ENCODE peak calls at places on chromosomes 12 and 14, in nine cellular contexts. T is germinal center; W is activated naive CD8-positive, alpha-beta T cell treated with anti-CD3 and anti-CD28 coated beads, Interleukin-2, amount 50 U/mL, for 24 hours; L is body of pancreas; N is GM06990; S is SW480; A is stimulated activated CD4-positive, alpha-beta T cell treated with anti-CD3 and anti-CD28 coated beads, TNF-alpha, amount 100 ng/mL, for 4 hours; B is H54; F is CD8-positive, alpha-beta memory T cell. I is an unnamed sample.

GRCh38 chr12:119354187-119354586 is 19.7 kb downstream of the CCDC60 start:
- DNase-seq in A (no peak), T (no peak), W (no peak), N (no peak), F (no peak), L (no peak), S (no peak), B (no peak), I (no peak)

GRCh38 chr14:30988509-30988908 is 36.9 kb upstream of the AP4S1 start:
- DNase-seq in L (no peak), F (no peak), B (no peak), S (no peak), W (no peak), T (no peak), N (no peak), A (no peak), I (no peak)

GRCh38 chr14:23578560-23579310 is at the start of gene JPH4:
- DNase-seq in A (no peak), T (no peak), L (no peak), N (no peak), W (no peak), F (no peak), S (no peak), B (peak; percentile 42), I (no peak)

GRCh38 chr12:47954467-47955045 is 8.8 kb upstream of the TMEM106C start:
- DNase-seq in S (no peak), F (no peak), T (no peak), W (no peak), N (no peak), L (no peak), A (no peak), B (no peak), I (no peak)

GRCh38 chr12:117188961-117189724 is 1.1 kb downstream of the FBXO21 start:
- DNase-seq in L (no peak), W (no peak), A (no peak), F (no peak), B (no peak), S (no peak), N (no peak), T (no peak), I (no peak)

GRCh38 chr14:62428429-62429203 is 616.6 kb downstream of the KCNH5 start:
- DNase-seq in B (no peak), W (no peak), A (no peak), L (no peak), S (no peak), N (no peak), F (no peak), T (no peak), I (no peak)

GRCh38 chr12:123546281-123546680 is 12.8 kb upstream of the RILPL1 start:
- DNase-seq in W (no peak), A (no peak), T (no peak), B (peak; percentile 63), F (no peak), N (no peak), L (no peak), S (no peak), I (no peak)

GRCh38 chr14:100027771-100028490 is 37.3 kb upstream of the EVL start:
- DNase-seq in L (no peak), N (no peak), F (no peak), B (no peak), S (no peak), W (no peak), T (no peak), A (no peak), I (no peak)

GRCh38 chr12:50806176-50806575 is 36.5 kb upstream of the TMPRSS12 start:
- DNase-seq in L (no peak), W (no peak), T (no peak), S (no peak), F (no peak), N (no peak), A (no peak), B (no peak), I (no peak)

GRCh38 chr12:27733052-27733656 is 22.5 kb downstream of the MRPS35 start:
- DNase-seq in L (peak; percentile 45), W (peak; percentile 22), F (peak; percentile 19), B (no peak), T (peak; percentile 56), A (peak; percentile 23), N (no peak), S (peak; percentile 59), I (no peak)

GRCh38 chr12:90854136-90854689 is 100.8 kb downstream of the CCER1 start:
- DNase-seq in B (peak; percentile 4), F (no peak), S (peak; percentile 52), W (no peak), L (no peak), T (no peak), N (no peak), A (no peak), I (no peak)

GRCh38 chr14:72599579-72600470 is 294.1 kb downstream of the DPF3 start:
- DNase-seq in S (no peak), L (no peak), T (no peak), W (no peak), N (no peak), B (no peak), A (no peak), F (no peak), I (no peak)

GRCh38 chr12:119786539-119786938 is 90.6 kb downstream of the CIT start:
- DNase-seq in L (no peak), B (no peak), F (no peak), S (no peak), N (no peak), W (no peak), A (no peak), T (no peak), I (no peak)

GRCh38 chr12:51920046-51920445 is 12.7 kb downstream of the ACVRL1 start:
- DNase-seq in T (no peak), S (no peak), W (no peak), B (no peak), F (no peak), L (no peak), N (no peak), A (no peak), I (no peak)

GRCh38 chr12:120849765-120850164 is 54.4 kb downstream of the SPPL3 start:
- DNase-seq in W (no peak), A (no peak), S (no peak), L (no peak), B (peak; percentile 25), N (no peak), T (no peak), F (no peak), I (no peak)

GRCh38 chr12:1573960-1574862 is 20.2 kb downstream of the FBXL14 start:
- DNase-seq in W (no peak), T (no peak), S (no peak), N (no peak), L (no peak), F (no peak), B (no peak), A (no peak), I (no peak)

GRCh38 chr14:59150990-59151389 is 37.5 kb upstream of the DAAM1 start:
- DNase-seq in N (peak; percentile 18), L (no peak), T (peak; percentile 33), F (no peak), B (no peak), W (no peak), A (no peak), S (no peak), I (no peak)

GRCh38 chr12:50927766-50928224 is 24.5 kb upstream of the HIGD1C start:
- DNase-seq in L (no peak), S (no peak), W (no peak), A (no peak), B (no peak), N (no peak), F (no peak), T (no peak), I (no peak)

GRCh38 chr14:76772300-76773187 is 11.3 kb downstream of the VASH1 start:
- DNase-seq in A (no peak), S (no peak), F (no peak), B (no peak), L (no peak), T (no peak), W (no peak), N (no peak), I (peak; percentile 60)

GRCh38 chr14:52241102-52241793 is 26.2 kb upstream of the PTGDR start:
- DNase-seq in B (no peak), A (no peak), W (no peak), T (no peak), N (no peak), S (no peak), L (no peak), F (no peak), I (no peak)

GRCh38 chr12:52650520-52651081 is 1.4 kb downstream of the KRT2 start:
- DNase-seq in N (no peak), S (no peak), B (no peak), L (no peak), A (no peak), T (no peak), F (no peak), W (no peak), I (no peak)

GRCh38 chr12:2586159-2587035 is 208.4 kb upstream of the FKBP4 start:
- DNase-seq in L (no peak), W (no peak), T (no peak), A (no peak), S (peak; percentile 95), B (peak; percentile 19), N (no peak), F (no peak), I (peak; percentile 2)

GRCh38 chr12:27272375-27273028 is 28.4 kb downstream of the STK38L start:
- DNase-seq in W (no peak), F (no peak), B (no peak), N (no peak), T (no peak), A (no peak), S (peak; percentile 64), L (peak; percentile 30), I (no peak)

GRCh38 chr12:115988629-115989563 is 288.6 kb downstream of the MED13L start:
- DNase-seq in N (no peak), L (no peak), T (no peak), F (no peak), A (no peak), W (no peak), B (no peak), S (no peak), I (no peak)

GRCh38 chr14:87522575-87522974 is 470.4 kb downstream of the GALC start:
- DNase-seq in L (peak; percentile 29), W (no peak), T (no peak), B (no peak), S (peak; percentile 21), A (no peak), F (no peak), N (no peak), I (no peak)

GRCh38 chr12:43148711-43149110 is 403.3 kb downstream of the ADAMTS20 start:
- DNase-seq in N (no peak), S (no peak), L (no peak), A (no peak), F (no peak), T (no peak), W (no peak), B (no peak), I (no peak)

GRCh38 chr12:96223411-96224218 is 29.4 kb downstream of the ELK3 start:
- DNase-seq in N (no peak), F (no peak), A (no peak), B (no peak), T (no peak), W (no peak), S (no peak), L (no peak), I (no peak)

I was measured in GDM1.